ENCODE peak calls at places on chromosomes 12 and 14, in five cellular contexts. G is tibial nerve, R is A549, Z is breast epithelium, U is IMR-90. Q is an unnamed sample.

GRCh38 chr12:86683568-86683991 is 427.4 kb upstream of the MGAT4C start:
- DNase-seq in U (peak; percentile 69), Z (no peak), R (no peak), G (no peak), Q (no peak)

GRCh38 chr12:50453872-50454271 is 50.9 kb upstream of the DIP2B start:
- DNase-seq in R (no peak), U (peak; percentile 37), Z (no peak), G (no peak), Q (no peak)

GRCh38 chr12:74245458-74245857 is 292.2 kb upstream of the ATXN7L3B start:
- DNase-seq in G (no peak), Z (no peak), R (no peak), U (no peak), Q (no peak)

GRCh38 chr14:106493962-106494823 is 967.8 kb downstream of the TMEM121 start:
- DNase-seq in Z (no peak), R (no peak), G (no peak), U (no peak), Q (no peak)

GRCh38 chr12:82625523-82625922 is 61.2 kb upstream of the TMTC2 start:
- DNase-seq in G (no peak), R (no peak), Z (no peak), U (no peak), Q (no peak)

GRCh38 chr12:106276032-106276728 is 26.4 kb upstream of the TCP11L2 start:
- DNase-seq in R (no peak), Z (no peak), G (no peak), U (no peak), Q (peak; percentile 30)

GRCh38 chr14:38143651-38144505 is 63.8 kb upstream of the SSTR1 start:
- DNase-seq in R (no peak), G (no peak), Z (no peak), U (peak; percentile 92), Q (no peak)

GRCh38 chr12:44551631-44552030 is 324.5 kb downstream of the NELL2 start:
- DNase-seq in G (no peak), Z (no peak), U (no peak), R (no peak), Q (no peak)

GRCh38 chr14:104749958-104750529 is 2.9 kb upstream of the SIVA1 start:
- DNase-seq in R (no peak), Z (no peak), U (peak; percentile 48), G (no peak), Q (no peak)

GRCh38 chr12:96078281-96078761 is 42.9 kb upstream of the LTA4H start:
- DNase-seq in R (no peak), Z (peak; percentile 26), U (peak; percentile 15), G (no peak), Q (no peak)

GRCh38 chr12:123873795-123874194 is 98.8 kb downstream of the CCDC92 start:
- DNase-seq in U (no peak), G (no peak), Z (no peak), R (no peak), Q (no peak)

GRCh38 chr14:98931911-98932310 is 340.1 kb downstream of the BCL11B start:
- DNase-seq in R (no peak), G (no peak), U (no peak), Z (no peak), Q (peak; percentile 74)

GRCh38 chr12:45050751-45051489 is at the start of gene DBX2:
- DNase-seq in R (no peak), U (no peak), Z (no peak), G (no peak), Q (no peak)

GRCh38 chr12:30806989-30807694 is 52.4 kb upstream of the CAPRIN2 start:
- DNase-seq in U (peak; percentile 76), G (no peak), Z (no peak), R (no peak), Q (no peak)

GRCh38 chr12:25347716-25348261 is 97.1 kb upstream of the KRAS start:
- DNase-seq in R (no peak), Z (no peak), G (no peak), U (no peak), Q (no peak)

GRCh38 chr14:99887407-99887806 is 94.2 kb downstream of the EML1 start:
- DNase-seq in R (no peak), G (no peak), Z (no peak), U (no peak), Q (no peak)

GRCh38 chr12:52487211-52487610 is 5.8 kb downstream of the KRT6A start:
- DNase-seq in U (no peak), G (no peak), Z (no peak), R (no peak), Q (no peak)

GRCh38 chr12:29306682-29307081 is 74.3 kb downstream of the ERGIC2 start:
- DNase-seq in Z (no peak), R (no peak), U (no peak), G (no peak), Q (no peak)

GRCh38 chr12:6435941-6436715 is 8.6 kb upstream of the CD27 start:
- DNase-seq in R (no peak), Z (no peak), G (no peak), U (no peak), Q (peak; percentile 6)

GRCh38 chr14:65783576-65783975 is 371.0 kb downstream of the FUT8 start:
- DNase-seq in Z (no peak), R (no peak), U (no peak), G (no peak), Q (no peak)

GRCh38 chr14:76832503-76832988 is 6.3 kb downstream of the LRRC74A start:
- DNase-seq in U (no peak), Z (no peak), R (no peak), G (no peak), Q (no peak)

GRCh38 chr14:71266994-71267636 is 359.9 kb downstream of the PCNX1 start:
- DNase-seq in Z (no peak), G (no peak), U (peak; percentile 81), R (no peak), Q (no peak)

GRCh38 chr14:77124345-77125274 is 17.0 kb downstream of the ZDHHC22 start:
- DNase-seq in G (peak; percentile 38), Z (no peak), R (no peak), U (peak; percentile 16), Q (peak; percentile 81)

GRCh38 chr12:44422559-44422958 is 453.6 kb downstream of the NELL2 start:
- DNase-seq in U (no peak), Z (no peak), G (no peak), R (no peak), Q (no peak)

GRCh38 chr12:131229426-131230339 is 276.0 kb downstream of the ADGRD1 start:
- DNase-seq in R (no peak), U (no peak), G (no peak), Z (peak; percentile 20), Q (no peak)

GRCh38 chr12:93116632-93117031 is 187.5 kb upstream of the EEA1 start:
- DNase-seq in R (no peak), Z (no peak), G (no peak), U (no peak), Q (no peak)

GRCh38 chr14:50775357-50775756 is 55.6 kb downstream of the NIN start:
- DNase-seq in Z (no peak), G (no peak), U (peak; percentile 93), R (no peak), Q (no peak)

GRCh38 chr14:102525213-102526143 is 15.9 kb upstream of the ANKRD9 start:
- DNase-seq in G (no peak), R (no peak), Z (no peak), U (peak; percentile 59), Q (peak; percentile 61)

GRCh38 chr14:102523200-102524025 is 13.8 kb upstream of the ANKRD9 start:
- DNase-seq in U (no peak), Z (no peak), R (no peak), G (no peak), Q (peak; percentile 79)

GRCh38 chr14:102527255-102528232 is 18.0 kb upstream of the ANKRD9 start:
- DNase-seq in Z (no peak), G (no peak), U (no peak), R (peak; percentile 62), Q (no peak)

GRCh38 chr14:102524026-102524450 is 14.5 kb upstream of the ANKRD9 start:
- DNase-seq in R (no peak), Z (no peak), U (no peak), G (no peak), Q (no peak)

GRCh38 chr14:102524451-102525212 is 15.1 kb upstream of the ANKRD9 start:
- DNase-seq in R (peak; percentile 99), Z (peak; percentile 95), U (peak; percentile 98), G (peak; percentile 95), Q (peak; percentile 96)
- TF ChIP-seq POLR2A in R (peak; percentile 94), Z (no peak), U (peak; percentile 33), G (no peak), Q (peak; percentile 82)

GRCh38 chr12:76340680-76341435 is 7.4 kb downstream of the BBS10 start:
- DNase-seq in Z (no peak), G (no peak), R (no peak), U (peak; percentile 43), Q (no peak)

GRCh38 chr12:76341436-76342030 is 6.7 kb downstream of the BBS10 start:
- DNase-seq in Z (no peak), R (no peak), U (peak; percentile 65), G (no peak), Q (no peak)

GRCh38 chr12:76332606-76333005 is 15.6 kb downstream of the BBS10 start:
- DNase-seq in U (no peak), G (no peak), Z (no peak), R (no peak), Q (no peak)

DNA sequence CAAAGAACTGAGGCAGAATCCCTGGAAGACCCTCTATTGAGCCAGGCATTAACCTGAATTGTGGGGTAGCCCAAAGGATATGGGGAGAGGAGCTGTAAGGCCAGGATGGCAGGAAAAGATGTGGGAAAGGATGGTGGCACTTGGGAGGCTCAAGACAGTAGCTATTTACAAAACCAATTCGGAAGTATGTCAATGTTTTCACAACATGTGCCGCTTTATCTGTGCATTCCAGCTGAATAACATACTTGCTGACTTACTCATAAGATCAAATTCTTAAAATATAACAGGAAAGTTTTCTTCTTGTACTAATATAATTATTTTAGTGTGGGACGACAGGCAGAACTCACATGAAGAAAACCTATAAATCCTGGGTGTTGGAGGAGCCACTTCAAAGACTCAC is 10.6 kb downstream of the BBS10 start:
- DNase-seq in Z (no peak), R (no peak), U (peak; percentile 68), G (no peak), Q (no peak)
- H3K27ac ChIP-seq in Z (no peak overlapping the region), R (no peak overlapping the region), U (no peak overlapping the region), G (no peak overlapping the region), Q (no peak overlapping the region)

DNA sequence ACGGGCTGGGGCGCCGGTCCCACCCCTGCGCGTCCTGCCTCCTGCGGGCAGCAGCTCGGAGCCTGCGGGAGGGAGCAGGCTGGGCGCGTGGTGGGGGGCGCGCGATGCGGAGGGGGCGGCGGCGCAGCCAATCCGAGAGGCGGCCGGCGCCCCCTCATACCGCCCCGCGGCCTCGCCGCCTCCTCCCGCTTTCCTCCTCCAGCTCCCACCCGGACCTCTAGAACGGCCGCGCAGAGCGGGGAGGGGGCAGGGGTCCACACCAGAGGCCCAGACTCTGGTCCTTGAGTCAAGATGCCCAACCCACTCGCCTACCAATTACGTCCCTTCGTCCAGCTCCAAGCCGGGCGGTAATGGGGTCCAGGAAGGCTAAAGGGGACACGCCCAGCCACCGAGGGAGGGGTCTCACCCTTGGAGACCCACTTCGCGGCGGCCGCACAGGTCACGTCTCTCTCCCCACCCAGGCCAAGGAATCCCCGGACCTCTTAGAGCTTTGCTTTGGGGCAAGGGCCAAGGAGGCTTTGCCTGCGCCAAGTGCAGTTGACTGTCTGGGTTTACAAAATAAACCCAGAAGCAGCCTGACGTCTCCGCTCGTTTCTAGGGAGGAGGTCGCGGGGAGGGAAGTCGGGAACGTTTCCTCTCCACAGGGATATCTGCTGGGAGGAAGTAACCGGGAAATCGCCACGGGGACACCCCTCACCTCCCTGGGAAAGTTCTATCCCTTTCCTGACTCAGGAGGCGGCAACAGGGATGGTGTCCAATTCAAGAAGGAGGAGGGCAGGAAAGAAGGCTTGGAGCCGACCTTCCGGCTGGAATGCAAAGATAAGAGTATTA is at the start of gene AMIGO2:
- DNase-seq in Z (peak; percentile 68), R (peak; percentile 78), G (peak; percentile 14), U (peak; percentile 54), Q (peak; percentile 42)
- TF ChIP-seq POLR2A in Z (no peak), R (peak; percentile 57), G (no peak), U (no peak), Q (no peak)

GRCh38 chr12:58455146-58455545 is 465.2 kb downstream of the LRIG3 start:
- DNase-seq in R (no peak), Z (no peak), U (peak; percentile 52), G (no peak), Q (no peak)
- H3K27ac ChIP-seq in R (no peak overlapping the region), Z (no peak overlapping the region), U (no peak overlapping the region), G (no peak overlapping the region), Q (no peak overlapping the region)

Q was measured in Peyer's patch.